ENCODE peak calls at places on chromosomes 4 and X, in eight cellular contexts. L is NCI-H82; D is AG08396; E is naive thymus-derived CD4-positive, alpha-beta T cell; T is amygdala; H is iris pigment epithelial cell; F is NCI-H2081; B is lower leg skin. N is an unnamed sample.

GRCh38 chr4:86918539-86919072 is 16.2 kb upstream of the AFF1 start:
- DNase-seq in T (no peak), E (no peak), D (no peak), H (peak), B (no peak), F (no peak), L (no peak), N (no peak)

GRCh38 chrX:41472231-41472815 is 25.2 kb downstream of the NYX start:
- DNase-seq in D (no peak), H (no peak), B (no peak), E (no peak), F (no peak), L (no peak), T (no peak), N (no peak)

GRCh38 chr4:38675167-38676121 is 11.4 kb downstream of the KLF3 start:
- DNase-seq in H (peak), L (peak), E (peak), D (peak), T (peak), F (peak), B (peak), N (peak)

GRCh38 chr4:70356185-70356584 is 4.4 kb upstream of the SMR3A start:
- DNase-seq in D (no peak), E (no peak), L (no peak), T (no peak), F (no peak), H (no peak), B (no peak), N (no peak)

GRCh38 chr4:14749910-14750309 is 252.4 kb upstream of the CPEB2 start:
- DNase-seq in H (peak), L (peak), E (no peak), T (no peak), F (no peak), D (peak), B (no peak), N (no peak)

GRCh38 chrX:68807818-68808217 is 21.0 kb upstream of the EFNB1 start:
- DNase-seq in F (no peak), H (peak), T (no peak), D (no peak), L (peak), E (no peak), B (no peak), N (no peak)

GRCh38 chr4:163693211-163693610 is 198.7 kb downstream of the TMA16 start:
- DNase-seq in E (no peak), H (peak), L (no peak), D (peak), F (no peak), B (no peak), T (no peak), N (no peak)

GRCh38 chr4:54516556-54517215 is 141.1 kb upstream of the KIT start:
- DNase-seq in F (no peak), H (no peak), L (no peak), D (no peak), T (no peak), B (no peak), E (no peak), N (no peak)